ENCODE peak calls at places on chromosome 16, in nine cellular contexts. One of them, this sample, is unnamed.

GRCh38 chr16:64417711-64418227 is 704.1 kb downstream of the CDH11 start:
- DNase-seq in CD8-positive, alpha-beta T cell: no peak
- DNase-seq in heart left ventricle: no peak
- DNase-seq in tibial artery: no peak
- DNase-seq in HL-60: no peak
- DNase-seq in ovary: no peak
- DNase-seq in AG04449: peak
- DNase-seq in esophagus squamous epithelium: no peak
- DNase-seq in tibial nerve: no peak
- DNase-seq in this sample: no peak

GRCh38 chr16:74736531-74737157 is 36.0 kb upstream of the MLKL start:
- DNase-seq in tibial artery: no peak
- DNase-seq in AG04449: no peak
- DNase-seq in esophagus squamous epithelium: no peak
- DNase-seq in heart left ventricle: no peak
- DNase-seq in CD8-positive, alpha-beta T cell: no peak
- DNase-seq in ovary: no peak
- DNase-seq in tibial nerve: no peak
- DNase-seq in HL-60: no peak
- DNase-seq in this sample: no peak

GRCh38 chr16:19393226-19394074 is 24.2 kb upstream of the TMC5 start:
- DNase-seq in HL-60: no peak
- DNase-seq in heart left ventricle: no peak
- DNase-seq in tibial artery: no peak
- DNase-seq in tibial nerve: no peak
- DNase-seq in esophagus squamous epithelium: no peak
- DNase-seq in CD8-positive, alpha-beta T cell: no peak
- DNase-seq in ovary: no peak
- DNase-seq in AG04449: no peak
- DNase-seq in this sample: no peak

GRCh38 chr16:68365167-68365817 is 54.5 kb downstream of the PRMT7 start:
- DNase-seq in tibial nerve: no peak
- DNase-seq in HL-60: no peak
- DNase-seq in tibial artery: no peak
- DNase-seq in ovary: no peak
- DNase-seq in CD8-positive, alpha-beta T cell: no peak
- DNase-seq in esophagus squamous epithelium: no peak
- DNase-seq in heart left ventricle: no peak
- DNase-seq in AG04449: no peak
- DNase-seq in this sample: no peak

GRCh38 chr16:28839899-28840298 is 6.2 kb downstream of the TUFM start:
- DNase-seq in ovary: no peak
- DNase-seq in tibial nerve: no peak
- DNase-seq in esophagus squamous epithelium: no peak
- DNase-seq in HL-60: peak
- DNase-seq in tibial artery: no peak
- DNase-seq in AG04449: no peak
- DNase-seq in heart left ventricle: no peak
- DNase-seq in CD8-positive, alpha-beta T cell: no peak
- DNase-seq in this sample: no peak

GRCh38 chr16:16150878-16151152 is 72.5 kb downstream of the ABCC6 start:
- DNase-seq in HL-60: no peak
- DNase-seq in heart left ventricle: no peak
- DNase-seq in esophagus squamous epithelium: no peak
- DNase-seq in tibial nerve: no peak
- DNase-seq in AG04449: no peak
- DNase-seq in tibial artery: no peak
- DNase-seq in ovary: no peak
- DNase-seq in CD8-positive, alpha-beta T cell: no peak
- DNase-seq in this sample: no peak

GRCh38 chr16:22326771-22327445 is 29.7 kb downstream of the POLR3E start:
- DNase-seq in tibial artery: no peak
- DNase-seq in heart left ventricle: no peak
- DNase-seq in tibial nerve: no peak
- DNase-seq in CD8-positive, alpha-beta T cell: no peak
- DNase-seq in AG04449: no peak
- DNase-seq in ovary: no peak
- DNase-seq in HL-60: no peak
- DNase-seq in esophagus squamous epithelium: no peak
- DNase-seq in this sample: no peak

GRCh38 chr16:2362218-2362617 is 21.7 kb upstream of the ABCA3 start:
- DNase-seq in esophagus squamous epithelium: no peak
- DNase-seq in tibial artery: no peak
- DNase-seq in ovary: no peak
- DNase-seq in heart left ventricle: no peak
- DNase-seq in AG04449: no peak
- DNase-seq in HL-60: no peak
- DNase-seq in CD8-positive, alpha-beta T cell: no peak
- DNase-seq in tibial nerve: no peak
- DNase-seq in this sample: no peak

GRCh38 chr16:89320717-89321501 is 103.4 kb downstream of the ZNF778 start:
- DNase-seq in HL-60: no peak
- DNase-seq in ovary: no peak
- DNase-seq in tibial nerve: no peak
- DNase-seq in CD8-positive, alpha-beta T cell: no peak
- DNase-seq in tibial artery: no peak
- DNase-seq in AG04449: no peak
- DNase-seq in heart left ventricle: peak
- DNase-seq in esophagus squamous epithelium: no peak
- DNase-seq in this sample: no peak

GRCh38 chr16:20409398-20410152 is at the start of gene ACSM5:
- DNase-seq in tibial nerve: peak
- DNase-seq in heart left ventricle: peak
- DNase-seq in ovary: peak
- DNase-seq in CD8-positive, alpha-beta T cell: no peak
- DNase-seq in HL-60: no peak
- DNase-seq in esophagus squamous epithelium: no peak
- DNase-seq in tibial artery: peak
- DNase-seq in AG04449: no peak
- DNase-seq in this sample: no peak

GRCh38 chr16:86565644-86566511 is 751 bp upstream of the FOXC2 start:
- DNase-seq in HL-60: no peak
- DNase-seq in tibial nerve: no peak
- DNase-seq in ovary: no peak
- DNase-seq in heart left ventricle: no peak
- DNase-seq in AG04449: no peak
- DNase-seq in esophagus squamous epithelium: no peak
- DNase-seq in CD8-positive, alpha-beta T cell: no peak
- DNase-seq in tibial artery: peak
- DNase-seq in this sample: no peak

GRCh38 chr16:86566966-86567700 is 504 bp downstream of the FOXC2 start:
- DNase-seq in ovary: no peak
- DNase-seq in AG04449: no peak
- DNase-seq in tibial artery: peak
- DNase-seq in CD8-positive, alpha-beta T cell: no peak
- DNase-seq in tibial nerve: no peak
- DNase-seq in esophagus squamous epithelium: no peak
- DNase-seq in heart left ventricle: no peak
- DNase-seq in HL-60: no peak
- DNase-seq in this sample: no peak

GRCh38 chr16:86563489-86564345 is 2.9 kb upstream of the FOXC2 start:
- DNase-seq in AG04449: no peak
- DNase-seq in HL-60: peak
- DNase-seq in esophagus squamous epithelium: peak
- DNase-seq in ovary: peak
- DNase-seq in CD8-positive, alpha-beta T cell: peak
- DNase-seq in heart left ventricle: peak
- DNase-seq in tibial artery: peak
- DNase-seq in tibial nerve: peak
- DNase-seq in this sample: peak

GRCh38 chr16:86566601-86566965 is at the start of gene FOXC2:
- DNase-seq in tibial artery: peak
- DNase-seq in HL-60: no peak
- DNase-seq in tibial nerve: peak
- DNase-seq in CD8-positive, alpha-beta T cell: no peak
- DNase-seq in esophagus squamous epithelium: no peak
- DNase-seq in heart left ventricle: peak
- DNase-seq in ovary: peak
- DNase-seq in AG04449: no peak
- DNase-seq in this sample: no peak

DNA sequence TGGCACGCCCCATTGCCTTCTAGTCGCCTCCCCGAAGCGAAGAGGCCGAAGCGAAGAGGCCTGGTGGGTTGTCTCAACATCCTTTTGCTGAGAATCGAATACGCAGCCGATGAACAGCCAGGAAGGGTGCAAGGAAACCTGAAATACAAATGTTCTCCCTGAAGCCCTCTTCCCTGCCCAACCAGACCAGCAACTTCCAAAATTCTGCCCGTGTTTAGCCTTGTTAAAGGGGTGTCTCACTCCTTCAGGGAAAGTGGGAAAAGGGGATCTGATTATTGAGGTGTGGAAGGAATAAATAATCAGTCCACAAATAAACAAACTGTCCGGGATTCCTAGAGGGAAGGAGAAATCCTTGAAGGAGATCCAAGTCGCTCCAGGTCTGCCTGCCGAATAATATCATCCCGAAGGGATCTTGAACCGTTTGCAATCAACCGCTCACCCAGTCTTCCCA is 1.4 kb upstream of the FOXC2 start:
- DNase-seq in tibial nerve: no peak
- DNase-seq in AG04449: no peak
- DNase-seq in tibial artery: peak
- DNase-seq in heart left ventricle: no peak
- DNase-seq in esophagus squamous epithelium: no peak
- DNase-seq in CD8-positive, alpha-beta T cell: no peak
- DNase-seq in HL-60: no peak
- DNase-seq in ovary: no peak
- DNase-seq in this sample: no peak
- H3K4me3 ChIP-seq in tibial nerve: no peak
- H3K4me3 ChIP-seq in AG04449: peak
- H3K4me3 ChIP-seq in tibial artery: peak
- H3K4me3 ChIP-seq in heart left ventricle: no peak
- H3K4me3 ChIP-seq in esophagus squamous epithelium: no peak
- H3K4me3 ChIP-seq in CD8-positive, alpha-beta T cell: no peak
- H3K4me3 ChIP-seq in HL-60: no peak
- H3K4me3 ChIP-seq in ovary: no peak
- H3K4me3 ChIP-seq in this sample: no peak

DNA sequence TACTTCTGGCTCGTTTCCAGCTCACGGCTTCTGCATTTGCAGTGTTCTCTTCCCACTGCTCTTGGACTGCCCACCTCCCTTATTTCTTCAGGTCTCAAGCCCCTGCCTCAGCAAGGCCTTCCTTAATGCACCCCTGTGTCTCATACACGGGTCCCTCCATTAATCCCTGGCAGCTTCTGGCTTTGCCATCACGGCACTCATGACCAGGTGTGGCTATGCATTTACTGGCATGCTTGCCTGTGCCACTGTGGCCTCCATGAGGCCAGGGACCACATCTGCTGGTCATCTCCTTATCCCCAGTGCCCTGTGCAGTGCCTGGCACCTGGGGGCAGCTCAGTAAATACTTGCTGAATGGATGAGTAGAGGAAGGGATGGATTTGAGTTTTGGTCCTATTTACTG is 114.1 kb downstream of the C16orf78 start:
- DNase-seq in HL-60: no peak
- DNase-seq in ovary: no peak
- DNase-seq in tibial artery: peak
- DNase-seq in tibial nerve: no peak
- DNase-seq in CD8-positive, alpha-beta T cell: no peak
- DNase-seq in AG04449: no peak
- DNase-seq in heart left ventricle: no peak
- DNase-seq in esophagus squamous epithelium: no peak
- DNase-seq in this sample: no peak
- TF ChIP-seq CTCF in HL-60: no peak
- TF ChIP-seq CTCF in ovary: no peak
- TF ChIP-seq CTCF in tibial artery: no peak
- TF ChIP-seq CTCF in tibial nerve: no peak
- TF ChIP-seq CTCF in CD8-positive, alpha-beta T cell: no peak
- TF ChIP-seq CTCF in AG04449: no peak
- TF ChIP-seq CTCF in heart left ventricle: no peak
- TF ChIP-seq CTCF in esophagus squamous epithelium: no peak
- TF ChIP-seq CTCF in this sample: no peak

DNA sequence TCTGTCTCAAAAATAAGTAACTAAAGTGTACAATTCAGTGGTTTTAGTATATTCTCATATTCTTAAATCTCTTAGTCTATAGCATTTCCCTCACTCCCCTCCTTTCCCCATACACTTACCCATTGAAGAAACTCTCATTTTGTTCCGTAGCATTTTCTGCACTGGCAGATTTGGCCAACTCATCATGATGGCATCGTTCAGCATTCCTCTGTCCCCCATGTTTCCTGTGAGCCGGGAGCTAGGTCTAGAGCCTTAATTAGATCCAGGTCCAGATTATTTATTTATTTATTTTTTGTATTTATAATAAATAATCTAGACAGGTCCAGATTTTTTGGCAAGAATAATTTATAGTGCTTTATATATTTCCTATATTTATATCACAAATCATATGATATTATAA is 31.0 kb downstream of the HEATR3 start:
- DNase-seq in ovary: no peak
- DNase-seq in heart left ventricle: no peak
- DNase-seq in HL-60: no peak
- DNase-seq in tibial artery: no peak
- DNase-seq in tibial nerve: no peak
- DNase-seq in esophagus squamous epithelium: no peak
- DNase-seq in AG04449: peak
- DNase-seq in CD8-positive, alpha-beta T cell: no peak
- DNase-seq in this sample: no peak
- H3K4me3 ChIP-seq in ovary: no peak
- H3K4me3 ChIP-seq in heart left ventricle: no peak
- H3K4me3 ChIP-seq in HL-60: no peak
- H3K4me3 ChIP-seq in tibial artery: no peak
- H3K4me3 ChIP-seq in tibial nerve: no peak
- H3K4me3 ChIP-seq in esophagus squamous epithelium: no peak
- H3K4me3 ChIP-seq in AG04449: no peak
- H3K4me3 ChIP-seq in CD8-positive, alpha-beta T cell: no peak
- H3K4me3 ChIP-seq in this sample: no peak

GRCh38 chr16:4160663-4161436 is 44.6 kb upstream of the ADCY9 start:
- DNase-seq in esophagus squamous epithelium: no peak
- DNase-seq in heart left ventricle: no peak
- DNase-seq in tibial nerve: no peak
- DNase-seq in HL-60: no peak
- DNase-seq in tibial artery: no peak
- DNase-seq in ovary: no peak
- DNase-seq in CD8-positive, alpha-beta T cell: no peak
- DNase-seq in AG04449: no peak
- DNase-seq in this sample: no peak
- TF ChIP-seq CTCF in esophagus squamous epithelium: no peak
- TF ChIP-seq CTCF in heart left ventricle: no peak
- TF ChIP-seq CTCF in tibial nerve: no peak
- TF ChIP-seq CTCF in HL-60: no peak
- TF ChIP-seq CTCF in tibial artery: no peak
- TF ChIP-seq CTCF in ovary: no peak
- TF ChIP-seq CTCF in CD8-positive, alpha-beta T cell: no peak
- TF ChIP-seq CTCF in AG04449: no peak
- TF ChIP-seq CTCF in this sample: no peak

GRCh38 chr16:24514096-24514495 is 25.3 kb upstream of the RBBP6 start:
- DNase-seq in tibial artery: no peak
- DNase-seq in esophagus squamous epithelium: no peak
- DNase-seq in tibial nerve: no peak
- DNase-seq in CD8-positive, alpha-beta T cell: no peak
- DNase-seq in heart left ventricle: no peak
- DNase-seq in HL-60: no peak
- DNase-seq in ovary: no peak
- DNase-seq in AG04449: no peak
- DNase-seq in this sample: no peak
- H3K4me3 ChIP-seq in tibial artery: no peak
- H3K4me3 ChIP-seq in esophagus squamous epithelium: no peak
- H3K4me3 ChIP-seq in tibial nerve: no peak
- H3K4me3 ChIP-seq in CD8-positive, alpha-beta T cell: no peak
- H3K4me3 ChIP-seq in heart left ventricle: no peak
- H3K4me3 ChIP-seq in HL-60: no peak
- H3K4me3 ChIP-seq in ovary: no peak
- H3K4me3 ChIP-seq in AG04449: no peak
- H3K4me3 ChIP-seq in this sample: no peak